ENCODE peak calls at places on chromosomes 3 and 15, in ten cellular contexts. One of them, this sample, is unnamed.

GRCh38 chr3:106034313-106034712 is 165.5 kb upstream of the CBLB start:
- DNase-seq in small intestine: no peak
- DNase-seq in CD4-positive, alpha-beta memory T cell: no peak
- DNase-seq in PC-3: peak
- DNase-seq in right lobe of liver: no peak
- DNase-seq in cardiac muscle cell: no peak
- DNase-seq in neuronal stem cell: no peak
- DNase-seq in MM.1S: no peak
- DNase-seq in GM12865: no peak
- DNase-seq in heart right ventricle: no peak
- DNase-seq in this sample: no peak

GRCh38 chr15:93982226-93982641 is 249.1 kb upstream of the MCTP2 start:
- DNase-seq in heart right ventricle: peak
- DNase-seq in small intestine: no peak
- DNase-seq in neuronal stem cell: no peak
- DNase-seq in cardiac muscle cell: no peak
- DNase-seq in right lobe of liver: no peak
- DNase-seq in MM.1S: no peak
- DNase-seq in PC-3: no peak
- DNase-seq in CD4-positive, alpha-beta memory T cell: no peak
- DNase-seq in GM12865: no peak
- DNase-seq in this sample: no peak

GRCh38 chr3:130759692-130760338 is 13.2 kb upstream of the PIK3R4 start:
- DNase-seq in PC-3: peak
- DNase-seq in neuronal stem cell: peak
- DNase-seq in small intestine: peak
- DNase-seq in MM.1S: peak
- DNase-seq in heart right ventricle: no peak
- DNase-seq in cardiac muscle cell: peak
- DNase-seq in right lobe of liver: no peak
- DNase-seq in CD4-positive, alpha-beta memory T cell: peak
- DNase-seq in GM12865: peak
- DNase-seq in this sample: peak

GRCh38 chr15:98649621-98649995 is 1.3 kb downstream of the IGF1R start:
- DNase-seq in cardiac muscle cell: peak
- DNase-seq in CD4-positive, alpha-beta memory T cell: peak
- DNase-seq in neuronal stem cell: no peak
- DNase-seq in PC-3: no peak
- DNase-seq in small intestine: peak
- DNase-seq in heart right ventricle: peak
- DNase-seq in GM12865: peak
- DNase-seq in right lobe of liver: peak
- DNase-seq in MM.1S: peak
- DNase-seq in this sample: no peak

GRCh38 chr3:10196389-10197052 is 31.8 kb downstream of the IRAK2 start:
- DNase-seq in neuronal stem cell: no peak
- DNase-seq in CD4-positive, alpha-beta memory T cell: no peak
- DNase-seq in right lobe of liver: no peak
- DNase-seq in heart right ventricle: peak
- DNase-seq in MM.1S: peak
- DNase-seq in PC-3: peak
- DNase-seq in GM12865: peak
- DNase-seq in small intestine: no peak
- DNase-seq in cardiac muscle cell: no peak
- DNase-seq in this sample: no peak

GRCh38 chr15:78234515-78235040 is at the start of gene ACSBG1:
- DNase-seq in MM.1S: peak
- DNase-seq in small intestine: no peak
- DNase-seq in neuronal stem cell: no peak
- DNase-seq in CD4-positive, alpha-beta memory T cell: no peak
- DNase-seq in PC-3: no peak
- DNase-seq in cardiac muscle cell: no peak
- DNase-seq in GM12865: no peak
- DNase-seq in heart right ventricle: no peak
- DNase-seq in right lobe of liver: no peak
- DNase-seq in this sample: no peak

GRCh38 chr3:115217678-115218451 is 70.8 kb upstream of the ZBTB20 start:
- DNase-seq in MM.1S: peak
- DNase-seq in small intestine: peak
- DNase-seq in cardiac muscle cell: peak
- DNase-seq in GM12865: peak
- DNase-seq in heart right ventricle: no peak
- DNase-seq in PC-3: peak
- DNase-seq in neuronal stem cell: peak
- DNase-seq in CD4-positive, alpha-beta memory T cell: peak
- DNase-seq in right lobe of liver: no peak
- DNase-seq in this sample: peak

GRCh38 chr3:13637311-13637891 is 88.5 kb downstream of the FBLN2 start:
- DNase-seq in GM12865: no peak
- DNase-seq in CD4-positive, alpha-beta memory T cell: no peak
- DNase-seq in heart right ventricle: no peak
- DNase-seq in cardiac muscle cell: no peak
- DNase-seq in neuronal stem cell: no peak
- DNase-seq in right lobe of liver: no peak
- DNase-seq in MM.1S: no peak
- DNase-seq in small intestine: peak
- DNase-seq in PC-3: no peak
- DNase-seq in this sample: no peak

GRCh38 chr15:62147149-62148013 is 17.7 kb downstream of the C2CD4B start:
- DNase-seq in cardiac muscle cell: no peak
- DNase-seq in heart right ventricle: no peak
- DNase-seq in GM12865: no peak
- DNase-seq in CD4-positive, alpha-beta memory T cell: no peak
- DNase-seq in PC-3: no peak
- DNase-seq in MM.1S: peak
- DNase-seq in right lobe of liver: no peak
- DNase-seq in small intestine: peak
- DNase-seq in neuronal stem cell: no peak
- DNase-seq in this sample: no peak

GRCh38 chr3:107740992-107741896 is 218.5 kb downstream of the BBX start:
- DNase-seq in neuronal stem cell: no peak
- DNase-seq in cardiac muscle cell: no peak
- DNase-seq in GM12865: peak
- DNase-seq in MM.1S: peak
- DNase-seq in heart right ventricle: no peak
- DNase-seq in right lobe of liver: no peak
- DNase-seq in CD4-positive, alpha-beta memory T cell: peak
- DNase-seq in small intestine: peak
- DNase-seq in PC-3: peak
- DNase-seq in this sample: peak

GRCh38 chr3:31204026-31204795 is 309.8 kb upstream of the GADL1 start:
- DNase-seq in GM12865: no peak
- DNase-seq in cardiac muscle cell: no peak
- DNase-seq in small intestine: peak
- DNase-seq in PC-3: no peak
- DNase-seq in heart right ventricle: no peak
- DNase-seq in MM.1S: no peak
- DNase-seq in right lobe of liver: no peak
- DNase-seq in CD4-positive, alpha-beta memory T cell: no peak
- DNase-seq in neuronal stem cell: no peak
- DNase-seq in this sample: no peak

GRCh38 chr3:24149032-24149431 is 203.9 kb downstream of the NR1D2 start:
- DNase-seq in CD4-positive, alpha-beta memory T cell: no peak
- DNase-seq in neuronal stem cell: no peak
- DNase-seq in heart right ventricle: no peak
- DNase-seq in MM.1S: no peak
- DNase-seq in small intestine: no peak
- DNase-seq in GM12865: peak
- DNase-seq in cardiac muscle cell: peak
- DNase-seq in right lobe of liver: no peak
- DNase-seq in PC-3: peak
- DNase-seq in this sample: no peak

GRCh38 chr15:27813139-27813538 is 286.0 kb downstream of the OCA2 start:
- DNase-seq in CD4-positive, alpha-beta memory T cell: no peak
- DNase-seq in cardiac muscle cell: no peak
- DNase-seq in neuronal stem cell: no peak
- DNase-seq in small intestine: no peak
- DNase-seq in heart right ventricle: no peak
- DNase-seq in MM.1S: no peak
- DNase-seq in right lobe of liver: no peak
- DNase-seq in PC-3: no peak
- DNase-seq in GM12865: no peak
- DNase-seq in this sample: no peak

GRCh38 chr15:45429974-45430792 is 51.8 kb upstream of the GATM start:
- DNase-seq in cardiac muscle cell: peak
- DNase-seq in MM.1S: peak
- DNase-seq in GM12865: peak
- DNase-seq in CD4-positive, alpha-beta memory T cell: peak
- DNase-seq in small intestine: peak
- DNase-seq in PC-3: peak
- DNase-seq in right lobe of liver: peak
- DNase-seq in neuronal stem cell: peak
- DNase-seq in heart right ventricle: peak
- DNase-seq in this sample: peak
- H3K4me3 ChIP-seq in cardiac muscle cell: peak
- H3K4me3 ChIP-seq in MM.1S: peak
- H3K4me3 ChIP-seq in GM12865: peak
- H3K4me3 ChIP-seq in CD4-positive, alpha-beta memory T cell: peak
- H3K4me3 ChIP-seq in small intestine: no peak
- H3K4me3 ChIP-seq in PC-3: peak
- H3K4me3 ChIP-seq in right lobe of liver: peak
- H3K4me3 ChIP-seq in neuronal stem cell: no peak
- H3K4me3 ChIP-seq in heart right ventricle: peak
- H3K4me3 ChIP-seq in this sample: no peak

GRCh38 chr3:143977326-143978262 is 6.0 kb downstream of the DIPK2A start:
- DNase-seq in neuronal stem cell: no peak
- DNase-seq in PC-3: peak
- DNase-seq in small intestine: no peak
- DNase-seq in MM.1S: peak
- DNase-seq in GM12865: peak
- DNase-seq in cardiac muscle cell: no peak
- DNase-seq in heart right ventricle: no peak
- DNase-seq in CD4-positive, alpha-beta memory T cell: no peak
- DNase-seq in right lobe of liver: no peak
- DNase-seq in this sample: no peak
- H3K4me3 ChIP-seq in neuronal stem cell: no peak
- H3K4me3 ChIP-seq in PC-3: no peak
- H3K4me3 ChIP-seq in small intestine: no peak
- H3K4me3 ChIP-seq in MM.1S: no peak
- H3K4me3 ChIP-seq in GM12865: peak
- H3K4me3 ChIP-seq in cardiac muscle cell: no peak
- H3K4me3 ChIP-seq in heart right ventricle: no peak
- H3K4me3 ChIP-seq in CD4-positive, alpha-beta memory T cell: no peak
- H3K4me3 ChIP-seq in right lobe of liver: no peak
- H3K4me3 ChIP-seq in this sample: no peak

GRCh38 chr15:90265271-90266060 is at the start of gene NGRN:
- DNase-seq in GM12865: peak
- DNase-seq in MM.1S: peak
- DNase-seq in PC-3: peak
- DNase-seq in right lobe of liver: peak
- DNase-seq in neuronal stem cell: peak
- DNase-seq in CD4-positive, alpha-beta memory T cell: peak
- DNase-seq in cardiac muscle cell: peak
- DNase-seq in small intestine: peak
- DNase-seq in heart right ventricle: peak
- DNase-seq in this sample: peak

GRCh38 chr15:90266485-90266884 is 1.0 kb downstream of the NGRN start:
- DNase-seq in cardiac muscle cell: no peak
- DNase-seq in heart right ventricle: no peak
- DNase-seq in neuronal stem cell: no peak
- DNase-seq in CD4-positive, alpha-beta memory T cell: peak
- DNase-seq in GM12865: no peak
- DNase-seq in PC-3: peak
- DNase-seq in small intestine: peak
- DNase-seq in MM.1S: peak
- DNase-seq in right lobe of liver: peak
- DNase-seq in this sample: no peak

GRCh38 chr15:90266061-90266431 is 574 bp downstream of the NGRN start:
- DNase-seq in neuronal stem cell: no peak
- DNase-seq in PC-3: peak
- DNase-seq in small intestine: peak
- DNase-seq in cardiac muscle cell: peak
- DNase-seq in MM.1S: no peak
- DNase-seq in CD4-positive, alpha-beta memory T cell: peak
- DNase-seq in GM12865: peak
- DNase-seq in right lobe of liver: no peak
- DNase-seq in heart right ventricle: peak
- DNase-seq in this sample: no peak

GRCh38 chr15:90262426-90262825 is 3.0 kb upstream of the NGRN start:
- DNase-seq in cardiac muscle cell: no peak
- DNase-seq in right lobe of liver: peak
- DNase-seq in neuronal stem cell: no peak
- DNase-seq in PC-3: no peak
- DNase-seq in heart right ventricle: no peak
- DNase-seq in GM12865: no peak
- DNase-seq in MM.1S: no peak
- DNase-seq in CD4-positive, alpha-beta memory T cell: no peak
- DNase-seq in small intestine: peak
- DNase-seq in this sample: no peak

GRCh38 chr15:90264649-90265048 is 823 bp upstream of the NGRN start:
- DNase-seq in PC-3: peak
- DNase-seq in small intestine: peak
- DNase-seq in CD4-positive, alpha-beta memory T cell: peak
- DNase-seq in neuronal stem cell: no peak
- DNase-seq in MM.1S: peak
- DNase-seq in right lobe of liver: peak
- DNase-seq in GM12865: peak
- DNase-seq in heart right ventricle: no peak
- DNase-seq in cardiac muscle cell: no peak
- DNase-seq in this sample: no peak
- H3K4me3 ChIP-seq in PC-3: peak
- H3K4me3 ChIP-seq in small intestine: peak
- H3K4me3 ChIP-seq in CD4-positive, alpha-beta memory T cell: peak
- H3K4me3 ChIP-seq in neuronal stem cell: peak
- H3K4me3 ChIP-seq in MM.1S: peak
- H3K4me3 ChIP-seq in right lobe of liver: peak
- H3K4me3 ChIP-seq in GM12865: peak
- H3K4me3 ChIP-seq in heart right ventricle: peak
- H3K4me3 ChIP-seq in cardiac muscle cell: peak
- H3K4me3 ChIP-seq in this sample: peak

GRCh38 chr3:64267774-64268604 is 42.7 kb upstream of the PRICKLE2 start:
- DNase-seq in cardiac muscle cell: peak
- DNase-seq in GM12865: no peak
- DNase-seq in right lobe of liver: peak
- DNase-seq in small intestine: no peak
- DNase-seq in PC-3: no peak
- DNase-seq in CD4-positive, alpha-beta memory T cell: no peak
- DNase-seq in MM.1S: no peak
- DNase-seq in neuronal stem cell: peak
- DNase-seq in heart right ventricle: peak
- DNase-seq in this sample: no peak
- H3K4me3 ChIP-seq in cardiac muscle cell: peak
- H3K4me3 ChIP-seq in GM12865: no peak
- H3K4me3 ChIP-seq in right lobe of liver: peak
- H3K4me3 ChIP-seq in small intestine: peak
- H3K4me3 ChIP-seq in PC-3: no peak
- H3K4me3 ChIP-seq in CD4-positive, alpha-beta memory T cell: no peak
- H3K4me3 ChIP-seq in MM.1S: no peak
- H3K4me3 ChIP-seq in neuronal stem cell: no peak
- H3K4me3 ChIP-seq in heart right ventricle: peak
- H3K4me3 ChIP-seq in this sample: no peak

This sample was measured in Jurkat, Clone E6-1.